ENCODE peak calls at places on chromosome 22, in nine cellular contexts. N is posterior cingulate gyrus, V is AG08395, E is T1000, H is iris pigment epithelial cell, Q is RWPE1, A is GM12865, O is NCI-H1092, I is dorsolateral prefrontal cortex. T is an unnamed sample.
A peak's percentile ranks its signal among the peaks of the same experiment; 100 is the strongest.

GRCh38 chr22:29932121-29932520 is 49.1 kb downstream of the MTMR3 start:
- DNase-seq in N (no peak), V (no peak), E (no peak), H (no peak), Q (no peak), A (no peak), O (no peak), I (no peak), T (no peak)

GRCh38 chr22:25447067-25447688 is 117.3 kb upstream of the GRK3 start:
- DNase-seq in N (no peak), V (no peak), E (no peak), H (no peak), Q (no peak), A (peak; percentile 33), O (peak; percentile 40), I (no peak), T (no peak)

GRCh38 chr22:32020117-32020516 is 22.9 kb upstream of the SLC5A1 start:
- DNase-seq in N (no peak), V (peak; percentile 47), E (no peak), H (peak; percentile 97), Q (peak; percentile 79), A (no peak), O (no peak), I (no peak), T (peak; percentile 99)

GRCh38 chr22:38191746-38192474 is 9.9 kb upstream of the MAFF start:
- DNase-seq in N (no peak), V (no peak), E (no peak), H (no peak), Q (no peak), A (no peak), O (no peak), I (no peak), T (no peak)

GRCh38 chr22:29330753-29331152 is 15.3 kb upstream of the RASL10A start:
- DNase-seq in N (no peak), V (no peak), E (no peak), H (peak; percentile 74), Q (no peak), A (no peak), O (no peak), I (no peak), T (no peak)

GRCh38 chr22:49590381-49590780 is 237.3 kb downstream of the BRD1 start:
- DNase-seq in N (no peak), V (no peak), E (no peak), H (no peak), Q (no peak), A (no peak), O (no peak), I (no peak), T (no peak)

GRCh38 chr22:45376703-45377102 is 36.7 kb downstream of the SMC1B start:
- DNase-seq in N (no peak), V (no peak), E (no peak), H (peak; percentile 35), Q (no peak), A (peak; percentile 9), O (no peak), I (no peak), T (no peak)

GRCh38 chr22:23233746-23234408 is 53.6 kb downstream of the BCR start:
- DNase-seq in N (no peak), V (peak; percentile 47), E (peak; percentile 69), H (peak; percentile 31), Q (no peak), A (no peak), O (no peak), I (no peak), T (no peak)

GRCh38 chr22:37180531-37181231 is 7.4 kb downstream of the C1QTNF6 start:
- DNase-seq in N (no peak), V (no peak), E (no peak), H (no peak), Q (no peak), A (no peak), O (no peak), I (no peak), T (no peak)

GRCh38 chr22:24831678-24832077 is 25.7 kb downstream of the SGSM1 start:
- DNase-seq in N (no peak), V (no peak), E (no peak), H (no peak), Q (no peak), A (no peak), O (no peak), I (no peak), T (no peak)

GRCh38 chr22:28769394-28770085 is 3.0 kb upstream of the CCDC117 start:
- DNase-seq in N (no peak), V (no peak), E (no peak), H (peak; percentile 39), Q (no peak), A (no peak), O (no peak), I (no peak), T (no peak)

GRCh38 chr22:27799334-27800249 is 2.0 kb downstream of the MN1 start:
- DNase-seq in N (no peak), V (no peak), E (peak; percentile 5), H (peak; percentile 11), Q (peak; percentile 13), A (no peak), O (no peak), I (no peak), T (no peak)

GRCh38 chr22:20141186-20142077 is 9.4 kb downstream of the CCDC188 start:
- DNase-seq in N (no peak), V (peak; percentile 53), E (peak; percentile 56), H (peak; percentile 78), Q (no peak), A (no peak), O (no peak), I (no peak), T (no peak)

GRCh38 chr22:38069372-38070249 is 12.4 kb downstream of the PICK1 start:
- DNase-seq in N (peak; percentile 66), V (peak; percentile 78), E (no peak), H (peak; percentile 30), Q (no peak), A (no peak), O (no peak), I (peak; percentile 92), T (no peak)

GRCh38 chr22:18114495-18114894 is 3.9 kb downstream of the TUBA8 start:
- DNase-seq in N (no peak), V (no peak), E (no peak), H (no peak), Q (no peak), A (no peak), O (no peak), I (no peak), T (no peak)

GRCh38 chr22:20514658-20515406 is 7.4 kb downstream of the MED15 start:
- DNase-seq in N (no peak), V (peak; percentile 87), E (peak; percentile 60), H (peak; percentile 93), Q (peak; percentile 69), A (no peak), O (no peak), I (no peak), T (peak; percentile 97)

GRCh38 chr22:38314140-38314991 is 2.9 kb downstream of the CSNK1E start:
- DNase-seq in N (no peak), V (no peak), E (no peak), H (peak; percentile 56), Q (no peak), A (peak; percentile 55), O (no peak), I (no peak), T (no peak)

GRCh38 chr22:25623310-25623734 is 58.8 kb downstream of the GRK3 start:
- DNase-seq in N (no peak), V (no peak), E (no peak), H (no peak), Q (no peak), A (peak; percentile 87), O (no peak), I (no peak), T (no peak)

GRCh38 chr22:30922151-30922611 is 46.4 kb downstream of the MORC2 start:
- DNase-seq in N (no peak), V (peak; percentile 61), E (no peak), H (peak; percentile 9), Q (no peak), A (peak; percentile 30), O (no peak), I (peak; percentile 26), T (peak; percentile 8)

GRCh38 chr22:48752451-48753380 is 1075.0 kb downstream of the BRD1 start:
- DNase-seq in N (no peak), V (no peak), E (no peak), H (no peak), Q (no peak), A (no peak), O (no peak), I (peak; percentile 6), T (no peak)

GRCh38 chr22:38566726-38567504 is 3.1 kb downstream of the DMC1 start:
- DNase-seq in N (no peak), V (no peak), E (no peak), H (no peak), Q (no peak), A (no peak), O (no peak), I (peak; percentile 67), T (no peak)

GRCh38 chr22:49515486-49515885 is 312.2 kb downstream of the BRD1 start:
- DNase-seq in N (no peak), V (no peak), E (no peak), H (peak; percentile 2), Q (no peak), A (no peak), O (no peak), I (no peak), T (peak; percentile 2)

GRCh38 chr22:27930246-27931060 is 11.4 kb upstream of the PITPNB start:
- DNase-seq in N (no peak), V (no peak), E (no peak), H (no peak), Q (peak; percentile 64), A (no peak), O (no peak), I (no peak), T (peak; percentile 96)

GRCh38 chr22:24427500-24428164 is at the start of gene ADORA2A:
- DNase-seq in N (no peak), V (no peak), E (no peak), H (no peak), Q (no peak), A (peak; percentile 88), O (no peak), I (no peak), T (no peak)

GRCh38 chr22:49923445-49923844 is 5.0 kb downstream of the CRELD2 start:
- DNase-seq in N (no peak), V (no peak), E (no peak), H (no peak), Q (no peak), A (peak; percentile 86), O (no peak), I (no peak), T (no peak)

GRCh38 chr22:20106849-20107237 is 9.1 kb upstream of the RANBP1 start:
- DNase-seq in N (no peak), V (no peak), E (no peak), H (no peak), Q (no peak), A (no peak), O (no peak), I (no peak), T (no peak)

GRCh38 chr22:50047346-50047745 is 10.8 kb downstream of the TTLL8 start:
- DNase-seq in N (no peak), V (no peak), E (no peak), H (no peak), Q (no peak), A (no peak), O (no peak), I (no peak), T (no peak)

GRCh38 chr22:21937821-21938070 is 14.9 kb downstream of the PPM1F start:
- DNase-seq in N (no peak), V (peak; percentile 92), E (peak; percentile 46), H (peak; percentile 93), Q (no peak), A (no peak), O (no peak), I (no peak), T (peak; percentile 83)

GRCh38 chr22:17590586-17590985 is 27.3 kb downstream of the SLC25A18 start:
- DNase-seq in N (no peak), V (no peak), E (no peak), H (no peak), Q (no peak), A (no peak), O (no peak), I (no peak), T (no peak)

GRCh38 chr22:47622541-47622940 is 860.1 kb downstream of the TBC1D22A start:
- DNase-seq in N (peak; percentile 2), V (no peak), E (no peak), H (no peak), Q (no peak), A (no peak), O (no peak), I (no peak), T (no peak)

GRCh38 chr22:39618996-39619530 is 48.5 kb downstream of the CACNA1I start:
- DNase-seq in N (no peak), V (no peak), E (no peak), H (no peak), Q (no peak), A (no peak), O (no peak), I (no peak), T (no peak)